ENCODE peak calls at places on chromosome 7, in seven cellular contexts. H, L, Q, M, F, Z and D are unnamed samples.

GRCh38 chr7:139734395-139734794 is 43.4 kb downstream of the HIPK2 start:
- DNase-seq in F (peak), Q (peak), M (no peak), H (peak), L (peak), Z (no peak), D (peak)

GRCh38 chr7:121198502-121198901 is 130.3 kb upstream of the WNT16 start:
- DNase-seq in H (no peak), Z (no peak), Q (no peak), M (no peak), F (no peak), L (no peak), D (no peak)

GRCh38 chr7:28996836-28997235 is 38.7 kb upstream of the TRIL start:
- DNase-seq in F (peak), Q (no peak), Z (no peak), L (no peak), H (no peak), M (no peak), D (no peak)

GRCh38 chr7:112495156-112495788 is 14.5 kb downstream of the LSMEM1 start:
- DNase-seq in F (no peak), H (no peak), Q (no peak), M (no peak), L (no peak), Z (no peak), D (no peak)

GRCh38 chr7:461118-461452 is 58.6 kb downstream of the PDGFA start:
- DNase-seq in L (no peak), M (no peak), Z (no peak), F (no peak), Q (no peak), H (no peak), D (peak)

GRCh38 chr7:106358103-106358663 is 73.4 kb upstream of the NAMPT start:
- DNase-seq in M (no peak), F (peak), Q (no peak), Z (no peak), H (no peak), L (no peak), D (no peak)

GRCh38 chr7:128710391-128710930 is 28.7 kb upstream of the CALU start:
- DNase-seq in H (no peak), Q (no peak), M (no peak), L (no peak), F (peak), Z (no peak), D (peak)

GRCh38 chr7:129870668-129871067 is 82.1 kb downstream of the UBE2H start:
- DNase-seq in H (no peak), Q (no peak), M (no peak), L (no peak), F (no peak), Z (no peak), D (no peak)

GRCh38 chr7:89695241-89695640 is 459.0 kb upstream of the STEAP1 start:
- DNase-seq in Q (no peak), M (no peak), L (no peak), F (no peak), Z (no peak), H (no peak), D (no peak)
- TF ChIP-seq CTCF in Q (no peak), M (no peak), L (no peak), F (no peak), Z (no peak), H (no peak), D (no peak)

DNA sequence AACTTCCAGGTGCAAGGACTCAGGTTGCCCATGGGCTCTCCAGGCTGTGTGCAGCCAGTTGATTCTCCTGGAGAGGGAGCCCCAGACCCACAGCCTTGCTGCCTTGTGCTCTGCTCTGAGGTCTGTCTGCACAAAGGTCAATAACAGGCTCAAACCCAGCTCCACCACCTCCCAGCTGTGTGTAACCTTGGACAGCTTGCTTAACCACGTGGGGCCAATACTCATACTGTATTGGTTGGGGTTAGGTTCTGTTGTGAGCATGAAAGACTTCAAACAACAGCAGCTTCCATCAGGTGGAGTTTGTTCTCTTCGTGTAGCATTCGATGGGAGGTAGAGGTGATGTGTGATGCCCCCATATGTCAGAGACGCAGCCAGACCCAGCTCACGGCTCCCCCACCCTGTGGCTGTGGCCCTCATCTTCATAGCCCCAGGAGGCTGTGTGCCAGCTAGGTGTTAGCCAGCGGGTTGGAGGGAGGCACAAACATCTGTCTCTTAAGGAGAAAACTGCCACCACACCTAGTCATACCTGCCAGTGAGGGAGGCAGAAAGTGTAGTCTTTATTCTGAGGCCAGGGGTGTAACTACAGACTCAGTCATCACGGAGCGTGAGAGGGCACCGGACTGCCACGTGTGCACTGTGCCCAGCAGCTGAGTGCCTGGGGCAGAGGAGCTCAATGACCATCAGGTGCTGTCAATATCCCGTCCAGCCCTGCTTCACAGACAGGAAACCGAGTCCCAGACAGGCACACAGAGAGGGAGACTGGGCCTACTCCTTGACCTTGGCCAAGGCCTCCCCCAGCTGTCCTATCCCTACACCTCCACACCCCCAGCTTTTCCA is 8.0 kb upstream of the POLD2 start:
- DNase-seq in H (peak), L (no peak), M (no peak), Q (no peak), F (no peak), Z (no peak), D (peak)
- TF ChIP-seq CTCF in H (no peak), L (no peak), M (peak), Q (no peak), F (peak), Z (no peak), D (peak)

DNA sequence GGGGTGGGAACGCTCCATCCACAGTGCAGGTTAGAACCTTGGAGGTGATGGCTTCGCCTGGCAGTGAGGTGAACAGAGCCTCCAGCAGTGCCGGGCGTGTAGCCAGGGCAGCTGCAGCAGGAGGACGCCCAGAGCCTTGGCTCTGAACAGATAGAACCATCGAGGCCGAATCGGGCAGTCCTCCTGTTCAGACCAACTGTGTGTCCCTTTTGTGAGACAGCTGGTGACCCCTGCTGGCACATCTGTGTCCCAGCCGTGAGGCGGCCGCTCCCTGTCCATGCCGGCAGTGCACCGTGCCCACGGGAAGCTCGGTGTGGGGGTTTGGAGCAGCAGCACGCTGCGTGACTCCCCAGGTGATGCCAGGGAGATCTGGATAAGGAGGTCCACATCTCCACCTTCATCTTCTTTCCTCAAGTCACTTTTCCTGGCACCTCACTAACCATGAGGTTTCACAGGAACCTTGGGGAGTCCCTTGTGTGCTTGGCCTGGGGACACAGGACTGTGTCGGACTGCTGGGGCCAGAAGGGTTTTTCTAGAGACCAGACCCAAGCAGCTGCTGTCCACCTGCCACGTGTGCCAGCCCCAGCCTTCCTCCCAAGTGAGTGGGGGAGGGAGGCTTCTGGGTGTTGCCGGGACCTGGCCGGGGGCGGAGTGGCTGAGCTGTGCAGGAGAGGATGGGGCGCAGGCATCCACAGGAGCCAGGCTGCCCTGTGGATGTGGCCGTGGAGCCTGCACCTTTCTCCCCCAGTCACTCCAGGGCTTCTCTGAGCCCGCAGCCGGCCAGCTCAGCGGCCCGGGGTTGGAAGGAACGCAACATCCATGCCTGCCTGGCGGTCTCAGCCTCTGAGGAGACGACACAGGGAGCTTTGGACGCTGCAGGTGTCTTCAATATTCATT is 69.4 kb downstream of the DNAJB6 start:
- DNase-seq in H (no peak), Z (no peak), L (no peak), F (peak), Q (peak), M (no peak), D (no peak)
- TF ChIP-seq CTCF in H (no peak), Z (no peak), L (no peak), F (peak), Q (peak), M (no peak), D (no peak)

DNA sequence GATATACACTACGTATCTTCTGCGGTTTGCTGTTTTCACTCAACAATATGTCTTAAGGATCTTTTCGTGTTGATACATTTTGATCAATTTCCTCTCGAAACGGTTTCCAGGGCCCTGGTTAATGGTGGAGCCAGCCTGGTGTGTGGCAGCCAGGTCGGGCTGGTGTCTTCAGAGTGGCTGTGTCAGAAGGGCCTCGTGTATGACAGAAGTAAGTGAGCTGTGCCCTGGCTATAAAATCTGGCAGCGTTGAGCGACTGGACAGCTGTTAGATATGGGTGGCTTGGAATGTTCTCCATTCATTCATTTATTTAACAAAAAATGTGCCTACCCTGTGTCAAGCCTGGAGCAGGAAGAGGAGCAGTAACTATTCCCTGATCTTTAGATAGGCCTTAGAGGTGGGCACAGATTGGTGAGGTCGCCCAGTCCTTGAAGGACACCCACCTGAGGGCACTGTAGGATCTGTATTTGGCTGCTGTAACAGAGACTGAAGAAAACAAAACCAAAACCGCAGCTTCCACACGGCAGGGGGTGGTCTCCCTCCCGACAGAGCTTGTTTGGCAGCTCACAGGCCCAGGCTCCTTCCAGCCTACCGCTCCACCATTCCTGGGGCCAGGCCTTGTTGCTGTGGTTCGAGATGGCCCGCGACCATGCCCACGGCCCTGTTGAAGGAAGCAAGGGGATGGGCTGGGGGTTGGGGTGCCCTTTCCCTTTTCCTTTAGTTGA is 30.3 kb downstream of the ZNF783 start:
- DNase-seq in M (no peak), Q (no peak), L (no peak), H (no peak), Z (no peak), F (no peak), D (no peak)
- TF ChIP-seq CTCF in M (no peak), Q (no peak), L (no peak), H (no peak), Z (no peak), F (no peak), D (no peak)